ENCODE peak calls at places on chromosome 22, in eight cellular contexts. Z, W, J, E, P, A, O and N are unnamed samples.

GRCh38 chr22:50548046-50548912 is 2.6 kb downstream of the KLHDC7B start:
- DNase-seq in Z (no peak), W (no peak), J (no peak), E (no peak), P (no peak), A (no peak), O (no peak), N (peak; percentile 40)

GRCh38 chr22:29195964-29196666 is 9.6 kb upstream of the EMID1 start:
- DNase-seq in Z (no peak), W (no peak), J (no peak), E (no peak), P (no peak), A (no peak), O (no peak), N (no peak)

GRCh38 chr22:30701872-30702271 is 7.2 kb downstream of the OSBP2 start:
- DNase-seq in Z (no peak), W (no peak), J (peak; percentile 17), E (no peak), P (no peak), A (no peak), O (peak; percentile 39), N (no peak)

GRCh38 chr22:21108379-21109115 is 62.8 kb downstream of the LRRC74B start:
- DNase-seq in Z (no peak), W (no peak), J (peak; percentile 30), E (no peak), P (no peak), A (no peak), O (peak; percentile 9), N (no peak)

GRCh38 chr22:37515902-37516301 is 3.3 kb downstream of the CARD10 start:
- DNase-seq in Z (no peak), W (no peak), J (no peak), E (no peak), P (no peak), A (no peak), O (no peak), N (no peak)

GRCh38 chr22:36577019-36577418 is 48.1 kb upstream of the EIF3D start:
- DNase-seq in Z (peak; percentile 68), W (no peak), J (peak; percentile 41), E (no peak), P (no peak), A (no peak), O (peak; percentile 12), N (no peak)

GRCh38 chr22:17742528-17742902 is 31.8 kb downstream of the BID start:
- DNase-seq in Z (peak; percentile 69), W (peak; percentile 88), J (peak; percentile 76), E (peak; percentile 51), P (peak; percentile 63), A (peak; percentile 87), O (peak; percentile 74), N (peak; percentile 89)

GRCh38 chr22:16824718-16825687 is at the start of gene XKR3:
- DNase-seq in Z (no peak), W (no peak), J (peak; percentile 50), E (no peak), P (no peak), A (no peak), O (no peak), N (no peak)

GRCh38 chr22:41178425-41178975 is 26.6 kb upstream of the L3MBTL2 start:
- DNase-seq in Z (no peak), W (no peak), J (no peak), E (peak; percentile 73), P (no peak), A (no peak), O (no peak), N (no peak)

GRCh38 chr22:42747701-42748513 is 27.2 kb upstream of the A4GALT start:
- DNase-seq in Z (peak; percentile 71), W (no peak), J (peak; percentile 78), E (no peak), P (no peak), A (no peak), O (peak; percentile 78), N (peak; percentile 45)

GRCh38 chr22:49773531-49773930 is 54.1 kb downstream of the BRD1 start:
- DNase-seq in Z (no peak), W (no peak), J (no peak), E (no peak), P (no peak), A (no peak), O (no peak), N (no peak)

GRCh38 chr22:40397436-40397835 is 27.0 kb downstream of the SGSM3 start:
- DNase-seq in Z (no peak), W (no peak), J (no peak), E (no peak), P (no peak), A (no peak), O (peak; percentile 68), N (no peak)

GRCh38 chr22:11627798-11628650 is 3900.0 kb upstream of the OR11H1 start:
- DNase-seq in Z (no peak), W (no peak), J (no peak), E (no peak), P (no peak), A (no peak), O (no peak), N (no peak)

GRCh38 chr22:17724241-17724640 is 50.0 kb downstream of the BID start:
- DNase-seq in Z (no peak), W (no peak), J (no peak), E (no peak), P (no peak), A (no peak), O (no peak), N (no peak)

GRCh38 chr22:46357711-46358505 is 22.4 kb downstream of the TRMU start:
- DNase-seq in Z (no peak), W (no peak), J (no peak), E (no peak), P (no peak), A (no peak), O (no peak), N (no peak)

GRCh38 chr22:46358766-46359165 is 23.3 kb downstream of the TRMU start:
- DNase-seq in Z (no peak), W (no peak), J (no peak), E (no peak), P (no peak), A (no peak), O (no peak), N (peak; percentile 7)

GRCh38 chr22:46360097-46360496 is 24.6 kb downstream of the TRMU start:
- DNase-seq in Z (no peak), W (no peak), J (no peak), E (no peak), P (no peak), A (no peak), O (no peak), N (no peak)

GRCh38 chr22:46360891-46361290 is 25.4 kb downstream of the TRMU start:
- DNase-seq in Z (no peak), W (no peak), J (no peak), E (no peak), P (no peak), A (no peak), O (no peak), N (no peak)

GRCh38 chr22:46359362-46359761 is 23.8 kb downstream of the TRMU start:
- DNase-seq in Z (no peak), W (no peak), J (no peak), E (no peak), P (no peak), A (no peak), O (no peak), N (no peak)
- TF ChIP-seq CTCF in Z (no peak), W (no peak), J (no peak), E (no peak), P (no peak), A (no peak), O (no peak), N (no peak)

DNA sequence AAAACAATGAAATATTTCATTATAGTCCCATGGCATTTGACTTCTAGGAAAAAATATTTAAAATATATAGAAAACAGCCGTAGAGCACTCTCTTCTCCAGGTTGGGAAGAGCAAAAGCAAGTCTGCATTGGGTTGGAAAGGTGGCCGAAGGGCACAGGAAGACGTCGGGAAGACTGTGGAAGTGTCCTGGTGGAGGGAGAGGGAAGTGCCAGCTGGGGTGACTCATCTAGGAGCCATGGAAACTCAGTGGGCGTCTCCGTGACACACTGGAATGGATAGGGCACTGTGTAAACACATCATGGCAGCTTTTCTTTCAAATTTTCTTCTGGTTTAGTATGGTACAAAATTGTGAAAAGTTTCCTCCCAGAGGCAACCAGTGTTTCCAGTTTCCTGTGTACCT is 12.7 kb downstream of the GTPBP1 start:
- DNase-seq in Z (peak; percentile 83), W (no peak), J (peak; percentile 91), E (no peak), P (peak; percentile 87), A (no peak), O (peak; percentile 81), N (peak; percentile 46)
- TF ChIP-seq CTCF in Z (peak; percentile 74), W (no peak), J (peak; percentile 66), E (peak; percentile 59), P (peak; percentile 71), A (peak; percentile 56), O (peak; percentile 76), N (peak; percentile 53)

DNA sequence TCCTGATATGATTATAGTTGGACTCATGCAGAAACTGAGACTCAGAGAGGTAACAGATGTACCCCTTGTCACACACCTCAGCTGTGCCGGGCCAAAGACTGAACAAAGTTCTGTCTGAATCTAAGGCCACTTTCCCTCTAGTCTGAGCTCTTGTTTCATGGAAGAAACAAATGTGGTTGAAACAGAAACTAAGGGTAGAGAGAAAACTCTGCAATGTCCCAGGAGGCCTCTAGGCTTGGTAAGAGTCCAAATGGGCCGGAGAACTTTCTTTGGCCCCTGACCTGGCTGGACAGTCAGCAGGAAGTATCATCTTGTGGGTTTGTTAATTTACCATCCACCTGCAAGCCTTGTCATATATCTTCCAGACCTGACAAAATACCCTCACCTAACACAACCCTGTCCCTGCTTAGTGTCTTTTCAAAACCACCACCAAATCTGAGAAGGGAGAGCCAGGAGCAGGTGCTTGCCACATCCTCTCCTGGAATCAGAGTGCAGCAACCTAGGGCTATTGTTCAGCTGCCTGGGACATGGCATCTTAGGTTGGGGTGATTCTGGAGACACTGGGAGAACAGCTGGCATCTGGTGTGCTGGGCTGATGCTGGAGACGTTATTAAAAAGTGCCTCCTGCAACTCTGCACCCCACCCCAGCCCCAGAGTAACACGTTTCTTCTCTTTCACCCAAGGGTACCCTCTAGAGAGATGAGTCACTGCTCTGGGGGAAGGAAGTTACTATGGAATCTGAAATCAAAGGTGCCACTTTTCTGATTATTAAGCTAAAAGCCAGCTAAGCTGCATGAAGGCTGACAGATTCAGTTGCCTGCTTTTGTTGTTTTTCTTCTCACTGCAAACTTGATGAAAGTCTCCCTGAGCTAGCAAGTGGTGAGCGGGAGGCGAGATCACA is 126.3 kb upstream of the TIMP3 start:
- DNase-seq in Z (peak; percentile 36), W (no peak), J (no peak), E (peak; percentile 36), P (no peak), A (no peak), O (no peak), N (no peak)
- TF ChIP-seq CTCF in Z (peak; percentile 31), W (no peak), J (no peak), E (peak; percentile 41), P (no peak), A (no peak), O (peak; percentile 11), N (no peak)

DNA sequence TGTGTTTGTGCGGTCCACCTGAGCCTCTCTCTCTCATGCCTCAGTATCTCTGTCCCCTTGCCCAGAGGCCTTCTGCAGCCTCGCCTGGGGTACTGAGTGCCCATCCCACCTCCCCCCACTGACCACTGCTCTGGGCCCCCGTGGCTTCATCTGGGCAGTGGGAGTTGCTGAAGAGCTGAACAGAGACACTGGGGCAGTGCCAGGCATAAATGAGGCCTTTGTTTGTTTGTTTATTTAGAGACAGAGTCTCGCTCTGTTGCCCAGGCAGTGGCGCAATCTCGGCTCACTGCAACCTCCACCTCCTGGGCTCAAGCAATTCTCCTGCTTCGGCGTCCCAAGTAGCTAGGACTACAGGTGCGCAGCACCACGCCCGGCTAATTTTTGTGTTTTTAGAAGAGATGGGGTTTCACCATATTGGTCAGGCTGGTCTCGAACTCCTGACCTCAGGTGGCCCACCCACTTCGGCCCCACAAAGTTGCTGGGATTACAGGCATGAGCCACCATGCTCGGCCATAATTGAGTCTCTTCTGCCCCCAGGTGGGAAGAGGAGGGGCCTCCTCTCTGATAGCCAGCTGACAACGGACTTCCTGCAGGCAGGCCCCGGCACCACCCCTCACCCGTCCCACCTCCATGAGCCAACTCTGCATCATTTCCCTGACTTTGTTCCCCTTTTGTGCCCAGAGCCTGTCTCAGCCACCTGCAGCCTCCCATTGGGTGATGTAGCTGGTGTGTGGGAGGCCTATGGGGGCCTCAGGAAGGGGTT is 9.3 kb downstream of the CRYBB3 start:
- DNase-seq in Z (no peak), W (no peak), J (no peak), E (no peak), P (no peak), A (no peak), O (no peak), N (no peak)
- TF ChIP-seq CTCF in Z (no peak), W (no peak), J (no peak), E (no peak), P (no peak), A (no peak), O (no peak), N (no peak)